ENCODE peak calls at places on chromosomes 16 and 17, in six cellular contexts. Q, V, M, L, P and R are unnamed samples.

GRCh38 chr16:85864965-85865364 is 34.0 kb upstream of the IRF8 start:
- DNase-seq in M (no peak), V (no peak), P (no peak), Q (no peak), L (no peak), R (no peak)

GRCh38 chr16:21156767-21157467 is 1.6 kb upstream of the LDAF1 start:
- DNase-seq in L (peak; percentile 77), P (peak; percentile 74), V (no peak), M (peak; percentile 83), Q (peak; percentile 84), R (peak; percentile 62)

GRCh38 chr17:43175213-43176118 is 4.5 kb downstream of the NBR1 start:
- DNase-seq in P (peak; percentile 86), V (no peak), Q (peak; percentile 94), M (peak; percentile 84), L (no peak), R (no peak)

GRCh38 chr17:44071198-44071520 is 624 bp downstream of the G6PC3 start:
- DNase-seq in L (no peak), Q (no peak), V (no peak), P (peak; percentile 93), M (peak; percentile 88), R (no peak)

GRCh38 chr17:17303010-17303846 is at the start of gene NT5M:
- DNase-seq in L (peak; percentile 61), V (peak; percentile 58), Q (peak; percentile 68), M (peak; percentile 58), P (peak; percentile 74), R (peak; percentile 83)

GRCh38 chr17:38674013-38674748 is 576 bp downstream of the EPOP start:
- DNase-seq in M (no peak), V (no peak), Q (no peak), P (peak; percentile 32), L (peak; percentile 55), R (no peak)

GRCh38 chr16:69171325-69172095 is 15.5 kb upstream of the SNTB2 start:
- DNase-seq in L (no peak), P (no peak), M (peak; percentile 62), V (no peak), Q (peak; percentile 85), R (no peak)

GRCh38 chr16:30896203-30896889 is at the start of gene CTF1:
- DNase-seq in Q (peak; percentile 94), M (peak; percentile 89), V (no peak), P (peak; percentile 93), L (peak; percentile 90), R (peak; percentile 81)

GRCh38 chr17:76053230-76054111 is 18.8 kb downstream of the SRP68 start:
- DNase-seq in V (no peak), P (peak; percentile 74), Q (peak; percentile 69), L (no peak), M (peak; percentile 86), R (no peak)

GRCh38 chr17:9575381-9576072 is at the start of gene STX8:
- DNase-seq in L (peak; percentile 95), Q (peak; percentile 89), P (peak; percentile 89), V (peak; percentile 57), M (peak; percentile 87), R (peak; percentile 88)

GRCh38 chr17:42475121-42475520 is 16.4 kb downstream of the ATP6V0A1 start:
- DNase-seq in P (no peak), V (no peak), L (no peak), M (no peak), Q (no peak), R (no peak)

GRCh38 chr17:3963214-3964201 is 729 bp downstream of the ATP2A3 start:
- DNase-seq in P (no peak), V (peak; percentile 66), L (no peak), Q (no peak), M (no peak), R (no peak)

GRCh38 chr17:2053380-2054261 is 1.3 kb upstream of the HIC1 start:
- DNase-seq in L (peak; percentile 82), Q (peak; percentile 77), V (peak; percentile 69), M (peak; percentile 67), P (peak; percentile 83), R (peak; percentile 72)

GRCh38 chr17:9755083-9755482 is 36.3 kb downstream of the DHRS7C start:
- DNase-seq in M (no peak), Q (peak; percentile 39), L (no peak), V (no peak), P (peak; percentile 49), R (no peak)

GRCh38 chr17:82957961-82958491 is 118.2 kb upstream of the ZNF750 start:
- DNase-seq in L (no peak), P (no peak), V (no peak), Q (no peak), M (no peak), R (no peak)

GRCh38 chr16:50862818-50863672 is 121.2 kb downstream of the CYLD start:
- DNase-seq in M (no peak), Q (no peak), P (no peak), L (no peak), V (no peak), R (no peak)

GRCh38 chr16:81204794-81205680 is 33.5 kb upstream of the BCO1 start:
- DNase-seq in M (peak; percentile 64), V (no peak), Q (peak; percentile 60), L (peak; percentile 61), P (peak; percentile 52), R (peak; percentile 70)

GRCh38 chr16:3857189-3858013 is 23.1 kb downstream of the CREBBP start:
- DNase-seq in V (no peak), M (peak; percentile 67), P (peak; percentile 48), Q (peak; percentile 40), L (no peak), R (no peak)

GRCh38 chr16:84045001-84045817 is 2.6 kb upstream of the SLC38A8 start:
- DNase-seq in Q (no peak), P (no peak), L (no peak), M (no peak), V (no peak), R (no peak)

GRCh38 chr16:88785106-88785924 is at the start of gene PIEZO1:
- DNase-seq in L (no peak), Q (peak; percentile 67), V (peak; percentile 69), P (peak; percentile 71), M (peak; percentile 52), R (no peak)